ENCODE peak calls at places on chromosomes 6 and 20, in eight cellular contexts. One of them, this sample, is unnamed.

GRCh38 chr6:108363756-108364356 is 69.0 kb downstream of the AFG1L start:
- DNase-seq in body of pancreas: no peak
- DNase-seq in thyroid gland: no peak
- DNase-seq in fibroblast of pulmonary artery: no peak
- DNase-seq in SK-N-SH: no peak
- DNase-seq in astrocyte of the cerebellum: no peak
- DNase-seq in esophagus squamous epithelium: no peak
- DNase-seq in mucosa of descending colon: no peak
- DNase-seq in this sample: no peak

GRCh38 chr6:31968791-31969711 is 2.9 kb downstream of the DXO start:
- DNase-seq in astrocyte of the cerebellum: no peak
- DNase-seq in esophagus squamous epithelium: no peak
- DNase-seq in fibroblast of pulmonary artery: no peak
- DNase-seq in thyroid gland: no peak
- DNase-seq in SK-N-SH: no peak
- DNase-seq in mucosa of descending colon: no peak
- DNase-seq in body of pancreas: no peak
- DNase-seq in this sample: no peak

GRCh38 chr6:65701325-65701724 is 5.7 kb downstream of the EYS start:
- DNase-seq in esophagus squamous epithelium: no peak
- DNase-seq in body of pancreas: no peak
- DNase-seq in fibroblast of pulmonary artery: no peak
- DNase-seq in mucosa of descending colon: no peak
- DNase-seq in thyroid gland: no peak
- DNase-seq in astrocyte of the cerebellum: no peak
- DNase-seq in SK-N-SH: no peak
- DNase-seq in this sample: no peak

GRCh38 chr6:163834226-163834970 is 419.9 kb downstream of the QKI start:
- DNase-seq in body of pancreas: no peak
- DNase-seq in esophagus squamous epithelium: no peak
- DNase-seq in SK-N-SH: no peak
- DNase-seq in astrocyte of the cerebellum: no peak
- DNase-seq in mucosa of descending colon: no peak
- DNase-seq in thyroid gland: no peak
- DNase-seq in fibroblast of pulmonary artery: no peak
- DNase-seq in this sample: no peak

GRCh38 chr6:122839477-122839876 is 50.4 kb downstream of the SMPDL3A start:
- DNase-seq in body of pancreas: peak; percentile 69
- DNase-seq in mucosa of descending colon: no peak
- DNase-seq in SK-N-SH: peak; percentile 62
- DNase-seq in fibroblast of pulmonary artery: peak; percentile 70
- DNase-seq in esophagus squamous epithelium: no peak
- DNase-seq in astrocyte of the cerebellum: peak; percentile 52
- DNase-seq in thyroid gland: peak; percentile 53
- DNase-seq in this sample: peak; percentile 4

GRCh38 chr6:21900730-21901129 is 307.2 kb downstream of the SOX4 start:
- DNase-seq in mucosa of descending colon: no peak
- DNase-seq in thyroid gland: no peak
- DNase-seq in SK-N-SH: no peak
- DNase-seq in body of pancreas: no peak
- DNase-seq in esophagus squamous epithelium: no peak
- DNase-seq in astrocyte of the cerebellum: peak; percentile 62
- DNase-seq in fibroblast of pulmonary artery: peak; percentile 75
- DNase-seq in this sample: no peak

GRCh38 chr20:37366749-37367148 is 20.8 kb downstream of the SRC start:
- DNase-seq in thyroid gland: no peak
- DNase-seq in esophagus squamous epithelium: no peak
- DNase-seq in SK-N-SH: no peak
- DNase-seq in fibroblast of pulmonary artery: no peak
- DNase-seq in mucosa of descending colon: no peak
- DNase-seq in astrocyte of the cerebellum: no peak
- DNase-seq in body of pancreas: no peak
- DNase-seq in this sample: no peak

GRCh38 chr6:167572841-167573271 is 248.0 kb downstream of the TTLL2 start:
- DNase-seq in thyroid gland: no peak
- DNase-seq in body of pancreas: no peak
- DNase-seq in fibroblast of pulmonary artery: peak; percentile 17
- DNase-seq in esophagus squamous epithelium: no peak
- DNase-seq in astrocyte of the cerebellum: no peak
- DNase-seq in SK-N-SH: no peak
- DNase-seq in mucosa of descending colon: no peak
- DNase-seq in this sample: no peak

GRCh38 chr20:58618694-58619540 is 32.2 kb upstream of the STX16 start:
- DNase-seq in mucosa of descending colon: peak; percentile 18
- DNase-seq in body of pancreas: peak; percentile 22
- DNase-seq in fibroblast of pulmonary artery: peak; percentile 70
- DNase-seq in thyroid gland: peak; percentile 30
- DNase-seq in astrocyte of the cerebellum: peak; percentile 90
- DNase-seq in esophagus squamous epithelium: no peak
- DNase-seq in SK-N-SH: no peak
- DNase-seq in this sample: no peak

GRCh38 chr6:37115236-37115894 is 54.6 kb upstream of the PIM1 start:
- DNase-seq in SK-N-SH: no peak
- DNase-seq in astrocyte of the cerebellum: no peak
- DNase-seq in body of pancreas: no peak
- DNase-seq in esophagus squamous epithelium: no peak
- DNase-seq in mucosa of descending colon: no peak
- DNase-seq in thyroid gland: no peak
- DNase-seq in fibroblast of pulmonary artery: no peak
- DNase-seq in this sample: no peak

GRCh38 chr6:137677714-137678113 is 183.5 kb upstream of the OLIG3 start:
- DNase-seq in fibroblast of pulmonary artery: peak; percentile 26
- DNase-seq in body of pancreas: peak; percentile 59
- DNase-seq in SK-N-SH: no peak
- DNase-seq in thyroid gland: no peak
- DNase-seq in mucosa of descending colon: no peak
- DNase-seq in esophagus squamous epithelium: no peak
- DNase-seq in astrocyte of the cerebellum: no peak
- DNase-seq in this sample: no peak

GRCh38 chr6:79627422-79627821 is 3.7 kb upstream of the SH3BGRL2 start:
- DNase-seq in body of pancreas: no peak
- DNase-seq in fibroblast of pulmonary artery: no peak
- DNase-seq in mucosa of descending colon: no peak
- DNase-seq in thyroid gland: no peak
- DNase-seq in esophagus squamous epithelium: no peak
- DNase-seq in SK-N-SH: no peak
- DNase-seq in astrocyte of the cerebellum: no peak
- DNase-seq in this sample: no peak

GRCh38 chr6:143792402-143793339 is 50.5 kb upstream of the LTV1 start:
- DNase-seq in thyroid gland: no peak
- DNase-seq in esophagus squamous epithelium: no peak
- DNase-seq in astrocyte of the cerebellum: no peak
- DNase-seq in mucosa of descending colon: no peak
- DNase-seq in fibroblast of pulmonary artery: no peak
- DNase-seq in body of pancreas: no peak
- DNase-seq in SK-N-SH: no peak
- DNase-seq in this sample: no peak

GRCh38 chr20:37714973-37715657 is 21.3 kb downstream of the CTNNBL1 start:
- DNase-seq in fibroblast of pulmonary artery: peak; percentile 42
- DNase-seq in body of pancreas: no peak
- DNase-seq in thyroid gland: no peak
- DNase-seq in esophagus squamous epithelium: no peak
- DNase-seq in mucosa of descending colon: no peak
- DNase-seq in astrocyte of the cerebellum: no peak
- DNase-seq in SK-N-SH: no peak
- DNase-seq in this sample: no peak

GRCh38 chr6:12458558-12458957 is 168.4 kb downstream of the EDN1 start:
- DNase-seq in body of pancreas: no peak
- DNase-seq in esophagus squamous epithelium: no peak
- DNase-seq in fibroblast of pulmonary artery: no peak
- DNase-seq in mucosa of descending colon: no peak
- DNase-seq in astrocyte of the cerebellum: no peak
- DNase-seq in SK-N-SH: no peak
- DNase-seq in thyroid gland: no peak
- DNase-seq in this sample: no peak

GRCh38 chr6:168314948-168315347 is 4.6 kb downstream of the DACT2 start:
- DNase-seq in thyroid gland: no peak
- DNase-seq in esophagus squamous epithelium: no peak
- DNase-seq in mucosa of descending colon: no peak
- DNase-seq in body of pancreas: peak; percentile 16
- DNase-seq in SK-N-SH: no peak
- DNase-seq in fibroblast of pulmonary artery: peak; percentile 60
- DNase-seq in astrocyte of the cerebellum: no peak
- DNase-seq in this sample: no peak

GRCh38 chr6:7813704-7814103 is 87.8 kb downstream of the BMP6 start:
- DNase-seq in esophagus squamous epithelium: no peak
- DNase-seq in mucosa of descending colon: no peak
- DNase-seq in body of pancreas: no peak
- DNase-seq in astrocyte of the cerebellum: no peak
- DNase-seq in SK-N-SH: no peak
- DNase-seq in fibroblast of pulmonary artery: no peak
- DNase-seq in thyroid gland: no peak
- DNase-seq in this sample: no peak
- TF ChIP-seq CTCF in esophagus squamous epithelium: no peak
- TF ChIP-seq CTCF in mucosa of descending colon: no peak
- TF ChIP-seq CTCF in body of pancreas: no peak
- TF ChIP-seq CTCF in astrocyte of the cerebellum: no peak
- TF ChIP-seq CTCF in SK-N-SH: no peak
- TF ChIP-seq CTCF in fibroblast of pulmonary artery: no peak
- TF ChIP-seq CTCF in thyroid gland: no peak
- TF ChIP-seq CTCF in this sample: no peak

DNA sequence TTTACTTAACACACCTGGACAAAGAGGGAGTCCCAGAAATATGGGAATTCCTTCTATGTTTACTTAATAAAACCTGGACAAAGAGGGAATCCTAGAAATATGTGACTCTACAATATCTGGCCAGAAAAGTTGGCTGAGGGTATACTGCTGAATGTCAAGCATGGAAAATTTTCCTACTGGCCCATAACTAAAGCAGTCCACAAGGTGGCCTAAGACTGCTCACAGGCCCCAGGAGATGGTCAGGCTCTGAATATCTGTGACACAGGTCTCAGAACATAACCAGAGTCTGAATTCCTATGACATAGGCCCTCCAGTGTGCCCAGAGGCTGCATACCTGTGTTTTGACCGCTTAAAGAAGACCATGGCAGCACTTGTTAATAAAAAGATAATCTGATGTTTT is 578.2 kb upstream of the NRSN1 start:
- DNase-seq in fibroblast of pulmonary artery: no peak
- DNase-seq in esophagus squamous epithelium: no peak
- DNase-seq in mucosa of descending colon: no peak
- DNase-seq in thyroid gland: no peak
- DNase-seq in body of pancreas: no peak
- DNase-seq in SK-N-SH: no peak
- DNase-seq in astrocyte of the cerebellum: no peak
- DNase-seq in this sample: no peak
- H3K4me3 ChIP-seq in fibroblast of pulmonary artery: no peak overlapping the region
- H3K4me3 ChIP-seq in esophagus squamous epithelium: no peak overlapping the region
- H3K4me3 ChIP-seq in mucosa of descending colon: no peak overlapping the region
- H3K4me3 ChIP-seq in thyroid gland: no peak overlapping the region
- H3K4me3 ChIP-seq in body of pancreas: no peak overlapping the region
- H3K4me3 ChIP-seq in SK-N-SH: no peak overlapping the region
- H3K4me3 ChIP-seq in astrocyte of the cerebellum: no peak overlapping the region
- H3K4me3 ChIP-seq in this sample: no peak overlapping the region

DNA sequence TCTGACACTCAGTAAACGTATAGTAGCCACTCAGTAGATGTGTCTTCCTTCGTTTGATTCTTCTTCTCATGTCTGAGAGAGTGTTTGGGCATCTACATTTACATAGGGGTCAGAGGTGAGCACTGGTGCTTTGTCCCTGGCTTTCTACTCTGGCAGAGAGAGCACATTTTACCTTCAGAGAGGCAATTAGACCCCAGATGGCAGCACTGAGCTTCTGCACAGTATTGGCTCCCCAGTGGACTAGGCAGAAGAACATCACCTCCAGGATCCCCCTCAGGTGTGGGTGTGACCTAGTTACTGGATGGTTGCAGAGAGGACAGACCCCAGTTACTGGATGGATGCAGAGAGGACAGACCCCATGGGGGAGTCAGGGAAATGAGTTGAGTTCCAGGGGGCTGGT is 327.2 kb downstream of the DHX35 start:
- DNase-seq in mucosa of descending colon: no peak
- DNase-seq in fibroblast of pulmonary artery: no peak
- DNase-seq in esophagus squamous epithelium: no peak
- DNase-seq in body of pancreas: no peak
- DNase-seq in astrocyte of the cerebellum: no peak
- DNase-seq in SK-N-SH: no peak
- DNase-seq in thyroid gland: no peak
- DNase-seq in this sample: no peak
- TF ChIP-seq CTCF in mucosa of descending colon: no peak
- TF ChIP-seq CTCF in fibroblast of pulmonary artery: no peak
- TF ChIP-seq CTCF in esophagus squamous epithelium: no peak
- TF ChIP-seq CTCF in body of pancreas: no peak
- TF ChIP-seq CTCF in astrocyte of the cerebellum: no peak
- TF ChIP-seq CTCF in SK-N-SH: no peak
- TF ChIP-seq CTCF in thyroid gland: no peak
- TF ChIP-seq CTCF in this sample: peak; percentile 61

GRCh38 chr20:2390971-2391675 is 10.4 kb downstream of the TGM6 start:
- DNase-seq in SK-N-SH: no peak
- DNase-seq in astrocyte of the cerebellum: no peak
- DNase-seq in mucosa of descending colon: no peak
- DNase-seq in esophagus squamous epithelium: no peak
- DNase-seq in body of pancreas: no peak
- DNase-seq in thyroid gland: no peak
- DNase-seq in fibroblast of pulmonary artery: no peak
- DNase-seq in this sample: no peak
- H3K4me3 ChIP-seq in SK-N-SH: no peak overlapping the region
- H3K4me3 ChIP-seq in astrocyte of the cerebellum: no peak overlapping the region
- H3K4me3 ChIP-seq in mucosa of descending colon: no peak overlapping the region
- H3K4me3 ChIP-seq in esophagus squamous epithelium: no peak overlapping the region
- H3K4me3 ChIP-seq in body of pancreas: no peak overlapping the region
- H3K4me3 ChIP-seq in thyroid gland: no peak overlapping the region
- H3K4me3 ChIP-seq in fibroblast of pulmonary artery: no peak overlapping the region
- H3K4me3 ChIP-seq in this sample: no peak overlapping the region

This sample was measured in GM12864.